ENCODE peak calls at places on chromosomes 3 and 15, in five cellular contexts. I is astrocyte, G is transverse colon, A is pancreas, V is prostate gland. O is an unnamed sample.

GRCh38 chr3:31132132-31132769 is 237.8 kb upstream of the GADL1 start:
- DNase-seq in I (peak; percentile 36), G (no peak), A (no peak), V (no peak), O (no peak)

GRCh38 chr3:173650596-173650995 is 253.1 kb downstream of the NLGN1 start:
- DNase-seq in I (no peak), G (no peak), A (no peak), V (no peak), O (no peak)

GRCh38 chr3:59717679-59718205 is 667.9 kb upstream of the CFAP20DC start:
- DNase-seq in I (no peak), G (no peak), A (no peak), V (no peak), O (no peak)

GRCh38 chr3:8204846-8205624 is 296.6 kb upstream of the LMCD1 start:
- DNase-seq in I (peak; percentile 21), G (no peak), A (no peak), V (no peak), O (no peak)

GRCh38 chr3:43620953-43621405 is 832 bp downstream of the ANO10 start:
- DNase-seq in I (no peak), G (no peak), A (no peak), V (no peak), O (peak; percentile 79)

GRCh38 chr3:129690406-129690805 is 83.9 kb upstream of the PLXND1 start:
- DNase-seq in I (peak; percentile 51), G (no peak), A (no peak), V (peak; percentile 18), O (no peak)

GRCh38 chr15:99480223-99480810 is 85.5 kb upstream of the MEF2A start:
- DNase-seq in I (peak; percentile 22), G (no peak), A (no peak), V (no peak), O (no peak)

GRCh38 chr3:159667261-159667660 is 321.4 kb upstream of the IL12A start:
- DNase-seq in I (peak; percentile 20), G (no peak), A (no peak), V (no peak), O (no peak)

GRCh38 chr3:46712191-46713047 is 5.2 kb downstream of the PRSS50 start:
- DNase-seq in I (no peak), G (peak; percentile 3), A (no peak), V (no peak), O (peak; percentile 83)

GRCh38 chr3:190303887-190304286 is 18.4 kb downstream of the CLDN1 start:
- DNase-seq in I (no peak), G (no peak), A (no peak), V (no peak), O (no peak)

GRCh38 chr3:21055015-21055414 is 696.0 kb downstream of the ZNF385D start:
- DNase-seq in I (no peak), G (no peak), A (no peak), V (no peak), O (no peak)

GRCh38 chr3:123642182-123642956 is 57.5 kb upstream of the HACD2 start:
- DNase-seq in I (peak; percentile 84), G (peak; percentile 84), A (peak; percentile 73), V (peak; percentile 39), O (peak; percentile 95)

GRCh38 chr3:126617574-126617973 is 37.4 kb downstream of the TXNRD3 start:
- DNase-seq in I (no peak), G (no peak), A (no peak), V (no peak), O (no peak)

GRCh38 chr15:57393081-57393480 is 16.8 kb downstream of the CGNL1 start:
- DNase-seq in I (no peak), G (no peak), A (no peak), V (no peak), O (no peak)

GRCh38 chr3:100492059-100492809 is at the start of gene TMEM45A:
- DNase-seq in I (peak; percentile 89), G (peak; percentile 95), A (peak; percentile 97), V (peak; percentile 93), O (peak; percentile 99)

GRCh38 chr3:168467085-168467714 is 371.5 kb upstream of the GOLIM4 start:
- DNase-seq in I (peak; percentile 22), G (no peak), A (no peak), V (no peak), O (no peak)

GRCh38 chr3:18389108-18389733 is 35.9 kb downstream of the SATB1 start:
- DNase-seq in I (no peak), G (no peak), A (no peak), V (no peak), O (no peak)

GRCh38 chr3:37595784-37596180 is 265.9 kb upstream of the CTDSPL start:
- DNase-seq in I (no peak), G (no peak), A (no peak), V (no peak), O (peak; percentile 86)

GRCh38 chr15:98952381-98952803 is 55.2 kb downstream of the PGPEP1L start:
- DNase-seq in I (peak; percentile 46), G (no peak), A (no peak), V (peak; percentile 91), O (no peak)

GRCh38 chr15:84657748-84658079 is 285 bp downstream of the NMB start:
- DNase-seq in I (no peak), G (peak; percentile 20), A (no peak), V (no peak), O (peak; percentile 75)

GRCh38 chr3:46163551-46163981 is 44.5 kb downstream of the CCR1 start:
- DNase-seq in I (no peak), G (no peak), A (no peak), V (no peak), O (no peak)

GRCh38 chr15:76285241-76285825 is 25.9 kb downstream of the ETFA start:
- DNase-seq in I (no peak), G (no peak), A (no peak), V (no peak), O (peak; percentile 43)

GRCh38 chr15:76339302-76340197 is 3.0 kb downstream of the ISL2 start:
- DNase-seq in I (peak; percentile 24), G (peak; percentile 23), A (no peak), V (no peak), O (peak; percentile 93)

GRCh38 chr15:92017882-92018534 is 164.5 kb downstream of the SLCO3A1 start:
- DNase-seq in I (no peak), G (no peak), A (no peak), V (no peak), O (no peak)

GRCh38 chr15:92020765-92021164 is 167.3 kb downstream of the SLCO3A1 start:
- DNase-seq in I (peak; percentile 89), G (no peak), A (no peak), V (no peak), O (no peak)

GRCh38 chr15:92020207-92020606 is 166.7 kb downstream of the SLCO3A1 start:
- DNase-seq in I (peak; percentile 47), G (no peak), A (no peak), V (no peak), O (no peak)

GRCh38 chr15:92019706-92020105 is 166.2 kb downstream of the SLCO3A1 start:
- DNase-seq in I (no peak), G (no peak), A (no peak), V (no peak), O (no peak)

DNA sequence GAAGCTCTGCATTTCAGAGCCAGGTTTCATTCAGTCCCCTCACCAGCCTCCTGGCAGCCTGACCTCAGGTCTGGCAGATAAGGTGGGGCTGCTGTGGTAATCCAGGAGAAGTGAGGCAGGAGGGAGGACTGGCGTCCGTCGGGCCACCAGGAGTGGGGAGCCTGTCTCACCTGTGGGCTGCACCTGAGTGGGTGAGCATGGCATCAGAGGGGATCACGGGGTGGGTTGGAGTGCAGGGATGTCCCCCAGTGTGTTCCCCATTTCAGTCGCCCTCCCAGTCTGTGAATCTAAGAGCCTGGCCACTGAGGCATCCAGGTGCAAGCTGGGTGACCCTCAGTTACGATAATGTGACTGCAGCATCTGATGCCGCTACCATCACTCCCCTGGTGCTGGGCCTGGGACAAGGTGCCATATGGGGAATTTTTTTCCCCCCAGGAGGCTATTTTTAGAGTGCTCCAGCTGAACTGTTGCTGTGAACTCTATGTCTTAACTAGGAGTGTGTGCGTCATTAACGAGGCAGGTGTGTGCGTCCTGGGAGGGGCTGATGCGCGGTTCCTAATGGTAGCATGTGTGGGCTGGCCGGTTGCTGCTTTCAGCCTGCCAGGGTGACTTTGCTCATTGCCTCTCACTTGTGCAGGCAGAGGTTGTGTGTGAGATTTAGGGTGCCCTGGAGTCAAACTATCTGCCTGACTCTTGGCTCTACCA is 165.2 kb downstream of the SLCO3A1 start:
- DNase-seq in I (no peak), G (no peak), A (no peak), V (no peak), O (no peak)
- H3K4me3 ChIP-seq in I (no peak overlapping the region), G (no peak overlapping the region), A (no peak overlapping the region), V (no peak overlapping the region), O (no peak overlapping the region)

DNA sequence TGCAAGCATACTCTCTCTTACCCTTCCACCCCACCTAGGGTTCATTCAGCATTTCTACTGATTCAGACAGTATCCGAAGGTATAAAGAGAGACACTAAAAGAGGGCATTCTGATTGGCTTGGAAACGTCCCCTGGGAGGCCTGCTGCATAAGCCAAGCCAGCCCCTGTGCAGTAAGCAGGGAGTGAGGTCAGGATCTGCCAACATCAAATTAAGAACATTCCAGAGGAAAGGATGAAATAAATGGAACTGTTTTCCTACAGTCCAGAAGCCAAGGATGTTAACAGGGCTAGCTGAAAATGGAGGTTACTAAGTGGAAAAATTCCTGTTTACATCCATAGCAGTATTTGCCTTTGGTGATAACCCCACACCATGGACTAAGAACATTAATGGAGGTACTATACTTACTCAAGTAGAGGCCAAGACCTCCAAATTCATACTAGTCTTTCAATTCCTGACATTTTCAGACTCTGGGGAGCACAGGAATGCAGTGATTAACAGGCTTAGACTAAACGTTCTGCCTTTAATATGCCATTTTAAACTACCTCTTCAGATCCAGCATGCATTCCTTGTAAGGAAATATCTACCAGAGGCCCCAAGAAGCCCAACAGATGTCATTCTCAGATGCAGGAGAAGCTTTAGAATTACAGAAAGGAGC is 34.5 kb downstream of the NPTN start:
- DNase-seq in I (peak; percentile 55), G (no peak), A (no peak), V (no peak), O (no peak)
- H3K4me1 ChIP-seq in I (peaks cover 27% of the 10 kb centered on the region), G (peaks cover 74% of the 10 kb centered on the region), A (peaks cover 43% of the 10 kb centered on the region), V (peaks cover 12% of the 10 kb centered on the region), O (peaks cover 70% of the 10 kb centered on the region)

GRCh38 chr3:55484191-55484644 is 2.9 kb downstream of the WNT5A start:
- DNase-seq in I (no peak), G (no peak), A (peak; percentile 33), V (no peak), O (no peak)

GRCh38 chr3:55482496-55483195 is 4.5 kb downstream of the WNT5A start:
- DNase-seq in I (peak; percentile 63), G (no peak), A (peak; percentile 34), V (no peak), O (peak; percentile 67)

GRCh38 chr3:55481918-55482495 is 5.1 kb downstream of the WNT5A start:
- DNase-seq in I (peak; percentile 57), G (no peak), A (peak; percentile 50), V (no peak), O (peak; percentile 82)

GRCh38 chr3:55483196-55484095 is 3.7 kb downstream of the WNT5A start:
- DNase-seq in I (no peak), G (no peak), A (no peak), V (no peak), O (peak; percentile 84)

GRCh38 chr3:55481067-55481917 is 5.8 kb downstream of the WNT5A start:
- DNase-seq in I (peak; percentile 73), G (no peak), A (peak; percentile 38), V (no peak), O (peak; percentile 97)
- H3K27ac ChIP-seq in I (peak overlapping the region; percentile 97), G (peak overlapping the region; percentile 40), A (no peak overlapping the region), V (peak overlapping the region; percentile 53), O (peak overlapping the region; percentile 92)

GRCh38 chr3:23926246-23926645 is 9.3 kb downstream of the RPL15 start:
- DNase-seq in I (no peak), G (no peak), A (no peak), V (no peak), O (no peak)
- H3K4me3 ChIP-seq in I (no peak overlapping the region), G (no peak overlapping the region), A (no peak overlapping the region), V (no peak overlapping the region), O (no peak overlapping the region)